ENCODE peak calls at places on chromosomes 11 and 22, in six cellular contexts. D is left ventricle myocardium inferior, N is cardiac fibroblast, O is heart right ventricle, V is fibroblast of the aortic adventitia, B is fibroblast of lung. P is an unnamed sample.

GRCh38 chr11:5007561-5007960 is 12.9 kb downstream of the OR51L1 start:
- DNase-seq in V (no peak), B (no peak), N (peak), O (no peak), D (no peak), P (no peak)

GRCh38 chr11:110903830-110904229 is 191.6 kb upstream of the ARHGAP20 start:
- DNase-seq in O (no peak), V (no peak), D (no peak), B (peak), N (peak), P (no peak)

GRCh38 chr22:31075961-31076360 is 5.2 kb upstream of the SMTN start:
- DNase-seq in O (peak), D (peak), V (peak), N (peak), B (peak), P (peak)

GRCh38 chr22:23305922-23306374 is 125.6 kb downstream of the BCR start:
- DNase-seq in D (peak), N (peak), B (peak), O (peak), V (peak), P (peak)

GRCh38 chr11:19614370-19614936 is 98.2 kb upstream of the NAV2 start:
- DNase-seq in N (no peak), D (no peak), V (no peak), O (no peak), B (no peak), P (no peak)

GRCh38 chr11:114060402-114061052 is 1.0 kb downstream of the ZBTB16 start:
- DNase-seq in N (no peak), D (peak), B (no peak), O (peak), V (peak), P (peak)

GRCh38 chr11:61154528-61154927 is 6.7 kb downstream of the VPS37C start:
- DNase-seq in O (no peak), N (no peak), V (no peak), D (no peak), B (no peak), P (no peak)

GRCh38 chr11:75241036-75241905 is 697 bp downstream of the TPBGL start:
- DNase-seq in O (peak), V (peak), N (peak), B (peak), D (peak), P (peak)

GRCh38 chr11:34316347-34317037 is 41.3 kb downstream of the ABTB2 start:
- DNase-seq in V (no peak), B (no peak), O (no peak), D (no peak), N (peak), P (no peak)

GRCh38 chr11:109972181-109972715 is 120.9 kb upstream of the ZC3H12C start:
- DNase-seq in D (no peak), B (no peak), O (no peak), N (peak), V (no peak), P (no peak)

GRCh38 chr11:65478411-65479183 is 20.2 kb upstream of the MALAT1 start:
- DNase-seq in N (peak), O (peak), V (peak), B (peak), D (peak), P (peak)

GRCh38 chr11:128956401-128957203 is 13.9 kb upstream of the TP53AIP1 start:
- DNase-seq in D (no peak), O (no peak), N (peak), B (peak), V (peak), P (no peak)

GRCh38 chr22:26479792-26480610 is 3.6 kb downstream of the HPS4 start:
- DNase-seq in N (no peak), D (no peak), O (no peak), B (no peak), V (no peak), P (no peak)

GRCh38 chr11:71179877-71180276 is 72.5 kb downstream of the SHANK2 start:
- DNase-seq in N (no peak), D (no peak), O (no peak), B (no peak), V (no peak), P (no peak)

GRCh38 chr22:49918911-49919881 is 762 bp downstream of the CRELD2 start:
- DNase-seq in B (no peak), O (no peak), D (no peak), N (no peak), V (no peak), P (peak)

GRCh38 chr11:104043678-104044239 is 7.3 kb downstream of the DDI1 start:
- DNase-seq in B (peak), D (no peak), O (no peak), V (peak), N (no peak), P (no peak)

GRCh38 chr11:3037041-3037944 is 19.9 kb downstream of the CARS1 start:
- DNase-seq in D (peak), N (peak), V (peak), O (peak), B (peak), P (peak)

GRCh38 chr11:31870609-31871309 is 59.6 kb upstream of the PAX6 start:
- DNase-seq in D (peak), V (peak), N (peak), B (peak), O (peak), P (peak)

GRCh38 chr11:12900496-12900895 is 108.6 kb upstream of the RASSF10 start:
- DNase-seq in V (peak), N (peak), O (no peak), D (no peak), B (peak), P (no peak)

GRCh38 chr11:14424096-14424495 is 65.1 kb upstream of the RRAS2 start:
- DNase-seq in N (peak), O (no peak), D (no peak), B (peak), V (peak), P (no peak)

GRCh38 chr11:61075891-61076290 is 26.4 kb upstream of the CD5 start:
- DNase-seq in D (no peak), O (peak), N (peak), B (peak), V (peak), P (no peak)

GRCh38 chr22:41280854-41281253 is 5.1 kb downstream of the RANGAP1 start:
- DNase-seq in V (no peak), N (no peak), D (no peak), B (no peak), O (no peak), P (no peak)

DNA sequence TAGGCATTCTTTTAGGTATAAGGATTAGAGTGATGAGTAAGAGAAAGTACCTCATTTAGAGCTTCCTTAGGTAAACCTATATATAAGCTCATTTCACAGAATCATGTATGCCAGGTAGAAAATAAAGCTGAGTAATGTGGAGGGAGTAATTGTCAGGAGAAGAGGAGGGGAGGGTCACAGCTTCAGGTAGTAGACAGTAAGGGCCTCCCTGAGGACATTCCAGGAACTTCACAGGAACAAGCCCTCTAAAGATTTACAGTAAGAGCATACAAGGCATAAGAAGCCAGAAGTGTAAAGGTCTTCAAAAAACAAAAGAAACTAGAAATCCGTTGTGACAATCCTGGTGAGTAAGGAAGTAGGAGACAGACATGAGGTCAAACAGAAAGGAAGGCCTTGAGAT is 57.6 kb downstream of the USP47 start:
- DNase-seq in O (no peak), B (no peak), D (no peak), N (no peak), V (no peak), P (no peak)
- TF ChIP-seq CTCF in O (no peak), B (no peak), D (no peak), N (no peak), V (no peak), P (no peak)

GRCh38 chr11:130177782-130178181 is 18.2 kb downstream of the ST14 start:
- DNase-seq in D (no peak), N (no peak), B (no peak), V (no peak), O (no peak), P (no peak)

GRCh38 chr11:130179396-130180306 is 20.1 kb downstream of the ST14 start:
- DNase-seq in N (no peak), D (no peak), O (no peak), B (no peak), V (no peak), P (no peak)

GRCh38 chr11:130180491-130180890 is 20.9 kb downstream of the ST14 start:
- DNase-seq in B (peak), D (no peak), N (peak), V (peak), O (no peak), P (no peak)

GRCh38 chr11:130178441-130178971 is 18.9 kb downstream of the ST14 start:
- DNase-seq in N (peak), D (peak), O (no peak), V (no peak), B (no peak), P (no peak)

GRCh38 chr11:130178992-130179391 is 19.4 kb downstream of the ST14 start:
- DNase-seq in V (no peak), N (no peak), O (no peak), B (no peak), D (no peak), P (no peak)
- H3K4me3 ChIP-seq in V (no peak), N (no peak), O (no peak), B (no peak), D (no peak), P (no peak)

DNA sequence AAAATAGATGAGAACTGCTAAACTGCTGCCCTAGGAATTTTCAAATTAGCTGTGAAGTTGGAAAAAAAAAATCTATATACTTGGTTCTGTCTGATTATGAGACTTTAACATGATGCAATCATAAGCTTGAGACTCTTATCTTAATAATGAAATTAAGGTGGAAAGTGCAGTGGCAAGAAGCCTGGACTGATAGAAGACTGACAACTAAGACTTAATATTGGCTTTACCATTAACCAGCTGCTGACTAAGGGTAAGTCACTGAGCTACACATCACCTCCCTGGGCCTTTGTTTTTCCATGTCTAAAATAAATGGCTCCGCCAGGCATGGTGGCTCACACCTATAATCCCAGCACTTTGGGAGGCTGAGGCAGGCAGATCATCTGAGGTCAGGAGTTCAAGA is 56.9 kb downstream of the SLC35F2 start:
- DNase-seq in V (no peak), N (no peak), O (no peak), D (no peak), B (no peak), P (no peak)
- TF ChIP-seq CTCF in V (no peak), N (no peak), O (no peak), D (no peak), B (no peak), P (no peak)

GRCh38 chr11:135027461-135027860 is 615.4 kb upstream of the B3GAT1 start:
- DNase-seq in B (peak), V (peak), D (no peak), N (peak), O (no peak), P (no peak)
- H3K4me3 ChIP-seq in B (no peak), V (no peak), D (no peak), N (no peak), O (no peak), P (no peak)

GRCh38 chr11:45580399-45580798 is 85.0 kb downstream of the CHST1 start:
- DNase-seq in O (no peak), V (peak), D (no peak), B (peak), N (peak), P (no peak)

GRCh38 chr11:45578286-45578685 is 87.1 kb downstream of the CHST1 start:
- DNase-seq in D (no peak), B (no peak), V (no peak), N (no peak), O (no peak), P (no peak)

GRCh38 chr11:45585205-45585604 is 80.2 kb downstream of the CHST1 start:
- DNase-seq in O (no peak), V (no peak), B (no peak), D (no peak), N (no peak), P (no peak)

GRCh38 chr11:45583981-45584380 is 81.4 kb downstream of the CHST1 start:
- DNase-seq in D (no peak), O (no peak), N (no peak), V (no peak), B (no peak), P (no peak)
- TF ChIP-seq CTCF in D (no peak), O (no peak), N (no peak), V (no peak), B (no peak), P (no peak)

GRCh38 chr11:36507824-36508489 is 2.1 kb downstream of the TRAF6 start:
- DNase-seq in V (peak), N (no peak), D (no peak), B (no peak), O (no peak), P (no peak)
- H3K4me3 ChIP-seq in V (peak), N (peak), D (peak), B (no peak), O (peak), P (peak)

GRCh38 chr11:10405858-10406592 is 49.0 kb upstream of the AMPD3 start:
- DNase-seq in B (peak), D (peak), N (peak), O (no peak), V (peak), P (no peak)

GRCh38 chr11:10400856-10401255 is 54.2 kb upstream of the AMPD3 start:
- DNase-seq in N (no peak), V (no peak), D (no peak), O (no peak), B (no peak), P (no peak)

GRCh38 chr11:10401275-10401674 is 53.8 kb upstream of the AMPD3 start:
- DNase-seq in N (no peak), V (peak), D (no peak), B (no peak), O (no peak), P (no peak)

GRCh38 chr11:10398525-10398924 is 56.5 kb upstream of the AMPD3 start:
- DNase-seq in N (no peak), D (peak), B (no peak), O (peak), V (no peak), P (no peak)

GRCh38 chr11:10401696-10402392 is 53.2 kb upstream of the AMPD3 start:
- DNase-seq in B (no peak), N (no peak), V (no peak), D (no peak), O (no peak), P (no peak)
- TF ChIP-seq CTCF in B (no peak), N (no peak), V (no peak), D (no peak), O (no peak), P (no peak)

GRCh38 chr22:19851291-19852176 is 3.1 kb downstream of the GNB1L start:
- DNase-seq in O (no peak), V (no peak), D (no peak), B (no peak), N (no peak), P (no peak)

GRCh38 chr22:19850482-19851109 is 4.1 kb downstream of the GNB1L start:
- DNase-seq in N (no peak), B (no peak), O (no peak), V (no peak), D (no peak), P (no peak)

GRCh38 chr22:19853879-19854777 is 546 bp downstream of the GNB1L start:
- DNase-seq in B (peak), O (peak), D (no peak), V (no peak), N (no peak), P (peak)

GRCh38 chr22:19853058-19853878 is 1.4 kb downstream of the GNB1L start:
- DNase-seq in V (no peak), B (no peak), N (no peak), D (no peak), O (no peak), P (peak)

GRCh38 chr22:19852177-19852781 is 2.4 kb downstream of the GNB1L start:
- DNase-seq in O (no peak), D (no peak), V (no peak), N (no peak), B (no peak), P (no peak)
- H3K4me3 ChIP-seq in O (no peak), D (no peak), V (peak), N (peak), B (peak), P (no peak)

GRCh38 chr11:118168751-118169150 is 7.7 kb downstream of the SCN2B start:
- DNase-seq in N (no peak), B (no peak), V (no peak), O (no peak), D (no peak), P (no peak)
- TF ChIP-seq CTCF in N (no peak), B (no peak), V (no peak), O (no peak), D (no peak), P (no peak)